ENCODE peak calls at places on chromosomes 12 and 14, in nine cellular contexts. G, E, L, Q, S, H, W, T and A are unnamed samples.

GRCh38 chr14:96318836-96319235 is 44.3 kb downstream of the ATG2B start:
- DNase-seq in S (no peak), E (no peak), L (no peak), G (no peak), W (no peak), H (no peak), Q (no peak), T (no peak), A (no peak)

GRCh38 chr12:12128665-12129064 is 57.9 kb downstream of the BCL2L14 start:
- DNase-seq in L (no peak), E (no peak), T (no peak), Q (no peak), H (no peak), S (no peak), W (no peak), G (no peak), A (no peak)

GRCh38 chr12:97017213-97017612 is 110.2 kb downstream of the NEDD1 start:
- DNase-seq in H (no peak), L (no peak), W (no peak), E (no peak), Q (no peak), S (no peak), G (no peak), T (no peak), A (no peak)

GRCh38 chr14:32354716-32355115 is 25.6 kb downstream of the AKAP6 start:
- DNase-seq in E (no peak), L (no peak), G (no peak), Q (no peak), S (no peak), H (no peak), W (no peak), T (no peak), A (no peak)

GRCh38 chr12:13066459-13066858 is 22.3 kb downstream of the FAM234B start:
- DNase-seq in H (no peak), T (no peak), Q (no peak), S (no peak), G (no peak), E (no peak), L (no peak), W (no peak), A (no peak)

GRCh38 chr12:56333197-56333678 is 562 bp downstream of the PAN2 start:
- DNase-seq in E (no peak), Q (no peak), S (no peak), L (no peak), W (no peak), G (no peak), H (no peak), T (no peak), A (no peak)

GRCh38 chr14:56422703-56423213 is 156.8 kb upstream of the TMEM260 start:
- DNase-seq in S (peak), L (no peak), G (no peak), T (peak), H (no peak), E (peak), W (no peak), Q (peak), A (peak)

GRCh38 chr14:70810621-70811020 is 1.3 kb upstream of the MAP3K9 start:
- DNase-seq in S (no peak), E (no peak), G (no peak), L (no peak), H (no peak), W (no peak), Q (no peak), T (no peak), A (no peak)

GRCh38 chr12:7542046-7542445 is 38.5 kb upstream of the CD163 start:
- DNase-seq in W (no peak), L (no peak), T (no peak), S (no peak), H (no peak), E (no peak), Q (no peak), G (no peak), A (no peak)

GRCh38 chr14:23384364-23385080 is 7.7 kb downstream of the CMTM5 start:
- DNase-seq in W (no peak), L (no peak), S (no peak), T (no peak), G (no peak), Q (no peak), E (no peak), H (no peak), A (no peak)

GRCh38 chr12:50053583-50053982 is 3.8 kb upstream of the ASIC1 start:
- DNase-seq in L (no peak), T (no peak), G (no peak), W (no peak), H (no peak), E (no peak), Q (no peak), S (no peak), A (no peak)

GRCh38 chr12:43255642-43256041 is 296.4 kb downstream of the ADAMTS20 start:
- DNase-seq in W (no peak), G (no peak), E (no peak), Q (no peak), T (no peak), H (no peak), S (no peak), L (no peak), A (no peak)

GRCh38 chr12:11171953-11172675 is 1.1 kb downstream of the SMIM10L1 start:
- DNase-seq in T (peak), W (no peak), S (peak), E (no peak), G (no peak), L (no peak), Q (peak), H (no peak), A (peak)

GRCh38 chr12:3332190-3332589 is 158.8 kb upstream of the PRMT8 start:
- DNase-seq in E (no peak), H (no peak), W (no peak), S (no peak), Q (peak), G (no peak), L (no peak), T (peak), A (no peak)

GRCh38 chr12:52307836-52308806 is 13.1 kb downstream of the KRT83 start:
- DNase-seq in H (no peak), W (no peak), S (peak), Q (peak), L (no peak), T (peak), G (no peak), E (peak), A (peak)

GRCh38 chr12:114430306-114430705 is 24.4 kb upstream of the TBX5 start:
- DNase-seq in T (peak), G (no peak), Q (peak), L (no peak), E (no peak), S (no peak), W (no peak), H (no peak), A (no peak)

GRCh38 chr12:101997102-101997501 is 64.7 kb downstream of the WASHC3 start:
- DNase-seq in H (no peak), S (no peak), E (no peak), L (no peak), T (no peak), Q (no peak), G (no peak), W (no peak), A (no peak)

GRCh38 chr12:71085575-71085974 is 72.2 kb downstream of the TSPAN8 start:
- DNase-seq in G (no peak), S (no peak), H (no peak), Q (peak), W (no peak), E (no peak), T (no peak), L (no peak), A (no peak)

GRCh38 chr12:575948-576612 is 87.2 kb downstream of the NINJ2 start:
- DNase-seq in S (peak), G (peak), L (peak), T (peak), W (peak), Q (peak), H (peak), E (peak), A (no peak)

GRCh38 chr14:67557656-67558055 is 24.6 kb downstream of the PLEKHH1 start:
- DNase-seq in H (no peak), T (no peak), G (no peak), Q (no peak), S (no peak), E (no peak), W (no peak), L (no peak), A (no peak)

GRCh38 chr12:49567302-49567610 is 686 bp downstream of the MCRS1 start:
- DNase-seq in G (no peak), Q (no peak), S (no peak), E (no peak), T (no peak), H (no peak), L (no peak), W (no peak), A (no peak)

GRCh38 chr12:62703011-62703380 is 232.0 kb downstream of the PPM1H start:
- DNase-seq in L (no peak), S (no peak), H (no peak), G (no peak), E (no peak), W (no peak), Q (no peak), T (peak), A (no peak)

GRCh38 chr14:37931998-37932397 is 275.7 kb upstream of the SSTR1 start:
- DNase-seq in Q (no peak), W (no peak), G (no peak), E (no peak), T (no peak), S (no peak), L (no peak), H (no peak), A (no peak)

GRCh38 chr14:100531152-100531551 is 56.1 kb downstream of the BEGAIN start:
- DNase-seq in Q (no peak), G (no peak), E (no peak), W (no peak), S (no peak), H (no peak), T (no peak), L (no peak), A (no peak)

GRCh38 chr12:107418976-107419375 is 266.6 kb upstream of the PWP1 start:
- DNase-seq in Q (no peak), W (no peak), L (no peak), H (no peak), S (no peak), E (no peak), G (no peak), T (no peak), A (no peak)

GRCh38 chr12:16020034-16020433 is 108.9 kb downstream of the DERA start:
- DNase-seq in Q (no peak), H (no peak), E (no peak), S (no peak), L (no peak), W (no peak), G (no peak), T (no peak), A (no peak)